ENCODE peak calls at places on chromosomes 3 and 15, in seven cellular contexts. One of them, this sample, is unnamed.

GRCh38 chr15:80159811-80160569 is 7.2 kb downstream of the FAH start:
- DNase-seq in SK-N-SH: no peak
- DNase-seq in K562: no peak
- DNase-seq in GM12878: no peak
- DNase-seq in HCT116: no peak
- DNase-seq in H1: no peak
- DNase-seq in HepG2: no peak
- DNase-seq in this sample: no peak

GRCh38 chr3:58130591-58130990 is 80.2 kb downstream of the DNASE1L3 start:
- DNase-seq in HepG2: no peak
- DNase-seq in SK-N-SH: peak; percentile 36
- DNase-seq in K562: no peak
- DNase-seq in H1: no peak
- DNase-seq in GM12878: no peak
- DNase-seq in HCT116: no peak
- DNase-seq in this sample: no peak

GRCh38 chr3:190586631-190587000 is 72.7 kb downstream of the IL1RAP start:
- DNase-seq in HCT116: peak; percentile 52
- DNase-seq in GM12878: no peak
- DNase-seq in K562: no peak
- DNase-seq in H1: no peak
- DNase-seq in HepG2: no peak
- DNase-seq in SK-N-SH: no peak
- DNase-seq in this sample: no peak

GRCh38 chr3:119018690-119019463 is 15.8 kb downstream of the IGSF11 start:
- DNase-seq in SK-N-SH: peak; percentile 22
- DNase-seq in K562: no peak
- DNase-seq in HepG2: no peak
- DNase-seq in H1: no peak
- DNase-seq in GM12878: no peak
- DNase-seq in HCT116: no peak
- DNase-seq in this sample: no peak

GRCh38 chr3:165837058-165837525 is at the start of gene BCHE:
- DNase-seq in K562: no peak
- DNase-seq in SK-N-SH: no peak
- DNase-seq in HCT116: no peak
- DNase-seq in H1: no peak
- DNase-seq in HepG2: no peak
- DNase-seq in GM12878: no peak
- DNase-seq in this sample: peak; percentile 64

GRCh38 chr15:77464129-77464865 is 43.6 kb downstream of the HMG20A start:
- DNase-seq in SK-N-SH: no peak
- DNase-seq in HepG2: no peak
- DNase-seq in GM12878: no peak
- DNase-seq in K562: no peak
- DNase-seq in H1: no peak
- DNase-seq in HCT116: no peak
- DNase-seq in this sample: no peak

GRCh38 chr3:39541917-39542329 is 74.4 kb downstream of the MOBP start:
- DNase-seq in HCT116: peak; percentile 13
- DNase-seq in SK-N-SH: peak; percentile 6
- DNase-seq in GM12878: no peak
- DNase-seq in HepG2: no peak
- DNase-seq in H1: no peak
- DNase-seq in K562: peak; percentile 33
- DNase-seq in this sample: peak; percentile 56

GRCh38 chr15:98525625-98526024 is 122.7 kb upstream of the IGF1R start:
- DNase-seq in HCT116: no peak
- DNase-seq in SK-N-SH: no peak
- DNase-seq in GM12878: no peak
- DNase-seq in H1: no peak
- DNase-seq in K562: no peak
- DNase-seq in HepG2: no peak
- DNase-seq in this sample: no peak

GRCh38 chr3:130896101-130896500 is 2.2 kb downstream of the ATP2C1 start:
- DNase-seq in GM12878: no peak
- DNase-seq in HepG2: no peak
- DNase-seq in SK-N-SH: no peak
- DNase-seq in K562: peak; percentile 33
- DNase-seq in H1: no peak
- DNase-seq in HCT116: no peak
- DNase-seq in this sample: no peak

GRCh38 chr3:70358978-70359580 is 46.6 kb upstream of the MDFIC2 start:
- DNase-seq in HCT116: peak; percentile 0
- DNase-seq in SK-N-SH: peak; percentile 14
- DNase-seq in HepG2: peak; percentile 2
- DNase-seq in GM12878: no peak
- DNase-seq in H1: no peak
- DNase-seq in K562: peak; percentile 4
- DNase-seq in this sample: peak; percentile 47

GRCh38 chr3:139935866-139936817 is 1.2 kb downstream of the CLSTN2 start:
- DNase-seq in H1: no peak
- DNase-seq in K562: no peak
- DNase-seq in HCT116: no peak
- DNase-seq in SK-N-SH: peak; percentile 70
- DNase-seq in GM12878: no peak
- DNase-seq in HepG2: no peak
- DNase-seq in this sample: peak; percentile 72

GRCh38 chr3:20574746-20575145 is 388.7 kb upstream of the SGO1 start:
- DNase-seq in SK-N-SH: no peak
- DNase-seq in H1: no peak
- DNase-seq in HepG2: no peak
- DNase-seq in HCT116: no peak
- DNase-seq in GM12878: no peak
- DNase-seq in K562: no peak
- DNase-seq in this sample: no peak

GRCh38 chr3:30258426-30259392 is 347.7 kb upstream of the TGFBR2 start:
- DNase-seq in GM12878: no peak
- DNase-seq in HepG2: peak; percentile 100
- DNase-seq in K562: no peak
- DNase-seq in SK-N-SH: no peak
- DNase-seq in HCT116: no peak
- DNase-seq in H1: no peak
- DNase-seq in this sample: peak; percentile 18

GRCh38 chr3:83738202-83738601 is 1220.6 kb upstream of the CADM2 start:
- DNase-seq in HCT116: no peak
- DNase-seq in K562: no peak
- DNase-seq in H1: no peak
- DNase-seq in SK-N-SH: no peak
- DNase-seq in GM12878: no peak
- DNase-seq in HepG2: no peak
- DNase-seq in this sample: no peak

GRCh38 chr15:90087454-90088154 is 14.7 kb downstream of the IDH2 start:
- DNase-seq in K562: peak; percentile 80
- DNase-seq in SK-N-SH: peak; percentile 77
- DNase-seq in GM12878: no peak
- DNase-seq in H1: no peak
- DNase-seq in HepG2: peak; percentile 36
- DNase-seq in HCT116: no peak
- DNase-seq in this sample: no peak

DNA sequence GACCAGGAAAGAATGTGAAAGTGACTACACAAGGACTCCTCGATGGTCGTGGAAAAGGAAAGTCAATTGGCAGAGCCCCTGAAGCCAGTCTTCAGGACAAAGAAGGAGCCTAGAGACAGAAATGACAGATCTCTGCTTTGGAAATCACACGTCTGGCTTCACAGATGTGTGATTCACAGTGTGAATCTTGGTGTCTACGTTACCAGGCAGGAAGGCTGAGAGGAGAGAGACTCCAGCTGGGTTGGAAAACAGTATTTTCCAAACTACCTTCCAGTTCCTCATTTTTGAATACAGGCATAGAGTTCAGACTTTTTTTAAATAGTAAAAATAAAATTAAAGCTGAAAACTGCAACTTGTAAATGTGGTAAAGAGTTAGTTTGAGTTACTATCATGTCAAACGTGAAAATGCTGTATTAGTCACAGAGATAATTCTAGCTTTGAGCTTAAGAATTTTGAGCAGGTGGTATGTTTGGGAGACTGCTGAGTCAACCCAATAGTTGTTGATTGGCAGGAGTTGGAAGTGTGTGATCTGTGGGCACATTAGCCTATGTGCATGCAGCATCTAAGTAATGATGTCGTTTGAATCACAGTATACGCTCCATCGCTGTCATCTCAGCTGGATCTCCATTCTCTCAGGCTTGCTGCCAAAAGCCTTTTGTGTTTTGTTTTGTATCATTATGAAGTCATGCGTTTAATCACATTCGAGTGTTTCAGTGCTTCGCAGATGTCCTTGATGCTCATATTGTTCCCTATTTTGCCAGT is 6.0 kb downstream of the CCR2 start:
- DNase-seq in K562: no peak
- DNase-seq in H1: no peak
- DNase-seq in GM12878: peak; percentile 68
- DNase-seq in SK-N-SH: no peak
- DNase-seq in HCT116: no peak
- DNase-seq in HepG2: no peak
- DNase-seq in this sample: no peak
- TF ChIP-seq JUND in K562: no peak
- TF ChIP-seq JUND in H1: no peak
- TF ChIP-seq JUND in GM12878: no peak
- TF ChIP-seq JUND in SK-N-SH: no peak
- TF ChIP-seq JUND in HCT116: no peak
- TF ChIP-seq JUND in HepG2: no peak
- TF ChIP-seq JUND in this sample: no peak

DNA sequence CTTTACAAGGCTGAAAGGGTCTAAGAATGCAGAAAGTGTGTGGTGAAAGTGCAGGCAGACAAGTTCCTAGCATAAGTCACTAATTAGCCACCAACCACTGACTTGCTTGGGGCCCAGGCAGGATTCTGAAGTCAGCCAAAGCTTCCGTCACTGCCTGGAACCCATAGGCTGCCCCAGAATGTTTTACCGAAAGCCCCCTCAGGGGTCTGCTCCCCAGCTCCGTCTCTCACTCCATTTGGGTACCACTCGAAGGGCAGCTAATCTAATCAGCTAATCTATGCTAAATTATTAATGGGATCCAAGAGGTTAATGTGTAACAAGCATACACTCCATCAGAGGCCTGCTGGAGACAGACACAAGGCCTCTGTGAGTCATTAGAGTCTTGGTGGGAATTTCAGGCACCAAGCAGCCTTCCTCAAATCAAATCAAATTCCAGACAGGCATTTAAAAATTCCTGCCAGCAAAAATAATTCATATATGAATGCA is 13.2 kb downstream of the ADAMTS9 start:
- DNase-seq in HepG2: no peak
- DNase-seq in GM12878: no peak
- DNase-seq in K562: no peak
- DNase-seq in HCT116: no peak
- DNase-seq in SK-N-SH: peak; percentile 56
- DNase-seq in H1: no peak
- DNase-seq in this sample: no peak
- TF ChIP-seq JUND in HepG2: no peak
- TF ChIP-seq JUND in GM12878: no peak
- TF ChIP-seq JUND in K562: no peak
- TF ChIP-seq JUND in HCT116: no peak
- TF ChIP-seq JUND in SK-N-SH: no peak
- TF ChIP-seq JUND in H1: no peak
- TF ChIP-seq JUND in this sample: no peak

GRCh38 chr3:13669457-13669856 is 120.5 kb downstream of the FBLN2 start:
- DNase-seq in SK-N-SH: no peak
- DNase-seq in GM12878: no peak
- DNase-seq in HepG2: no peak
- DNase-seq in K562: no peak
- DNase-seq in HCT116: no peak
- DNase-seq in H1: no peak
- DNase-seq in this sample: no peak

GRCh38 chr3:13665582-13666226 is 116.8 kb downstream of the FBLN2 start:
- DNase-seq in HCT116: no peak
- DNase-seq in GM12878: no peak
- DNase-seq in HepG2: no peak
- DNase-seq in H1: no peak
- DNase-seq in K562: no peak
- DNase-seq in SK-N-SH: no peak
- DNase-seq in this sample: no peak

GRCh38 chr3:13666227-13666619 is 117.3 kb downstream of the FBLN2 start:
- DNase-seq in SK-N-SH: no peak
- DNase-seq in HCT116: no peak
- DNase-seq in HepG2: no peak
- DNase-seq in H1: no peak
- DNase-seq in K562: no peak
- DNase-seq in GM12878: no peak
- DNase-seq in this sample: no peak

GRCh38 chr3:13668136-13668535 is 119.2 kb downstream of the FBLN2 start:
- DNase-seq in K562: no peak
- DNase-seq in SK-N-SH: no peak
- DNase-seq in H1: no peak
- DNase-seq in HCT116: no peak
- DNase-seq in HepG2: no peak
- DNase-seq in GM12878: no peak
- DNase-seq in this sample: no peak

GRCh38 chr3:13667330-13667729 is 118.4 kb downstream of the FBLN2 start:
- DNase-seq in H1: no peak
- DNase-seq in GM12878: no peak
- DNase-seq in K562: no peak
- DNase-seq in SK-N-SH: no peak
- DNase-seq in HepG2: no peak
- DNase-seq in HCT116: no peak
- DNase-seq in this sample: no peak
- TF ChIP-seq JUND in H1: no peak
- TF ChIP-seq JUND in GM12878: no peak
- TF ChIP-seq JUND in K562: no peak
- TF ChIP-seq JUND in SK-N-SH: no peak
- TF ChIP-seq JUND in HepG2: no peak
- TF ChIP-seq JUND in HCT116: no peak
- TF ChIP-seq JUND in this sample: no peak

GRCh38 chr3:108014943-108015342 is 75.9 kb downstream of the CD47 start:
- DNase-seq in HCT116: no peak
- DNase-seq in H1: no peak
- DNase-seq in HepG2: no peak
- DNase-seq in SK-N-SH: no peak
- DNase-seq in K562: no peak
- DNase-seq in GM12878: no peak
- DNase-seq in this sample: no peak

GRCh38 chr3:108021533-108021932 is 69.3 kb downstream of the CD47 start:
- DNase-seq in H1: no peak
- DNase-seq in HepG2: no peak
- DNase-seq in HCT116: no peak
- DNase-seq in GM12878: no peak
- DNase-seq in K562: no peak
- DNase-seq in SK-N-SH: no peak
- DNase-seq in this sample: no peak

GRCh38 chr3:108021131-108021530 is 69.7 kb downstream of the CD47 start:
- DNase-seq in SK-N-SH: no peak
- DNase-seq in GM12878: no peak
- DNase-seq in HCT116: no peak
- DNase-seq in H1: no peak
- DNase-seq in K562: no peak
- DNase-seq in HepG2: no peak
- DNase-seq in this sample: no peak

GRCh38 chr3:108018552-108018951 is 72.3 kb downstream of the CD47 start:
- DNase-seq in HCT116: no peak
- DNase-seq in K562: no peak
- DNase-seq in HepG2: no peak
- DNase-seq in H1: no peak
- DNase-seq in GM12878: no peak
- DNase-seq in SK-N-SH: no peak
- DNase-seq in this sample: no peak

DNA sequence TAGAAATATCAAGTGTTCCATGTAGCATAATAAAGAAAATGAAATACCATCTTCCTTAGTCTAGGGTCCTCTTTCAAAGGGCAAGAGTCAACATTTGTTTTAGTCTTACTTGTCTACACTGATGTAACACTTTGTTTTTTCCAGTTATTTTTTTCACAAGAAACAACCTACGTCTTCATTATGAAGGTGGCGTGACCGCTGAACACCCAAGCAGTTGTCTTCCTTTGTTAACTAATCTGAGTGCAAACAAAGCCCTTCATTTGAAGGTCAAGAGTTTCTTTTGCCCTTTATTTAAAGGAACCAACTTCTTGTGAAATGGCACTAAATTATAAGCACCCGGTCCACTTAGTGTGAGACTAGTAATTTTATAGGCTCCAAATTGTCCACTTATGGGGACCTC is 73.2 kb downstream of the CD47 start:
- DNase-seq in K562: no peak
- DNase-seq in H1: no peak
- DNase-seq in HepG2: no peak
- DNase-seq in GM12878: no peak
- DNase-seq in SK-N-SH: no peak
- DNase-seq in HCT116: no peak
- DNase-seq in this sample: no peak
- TF ChIP-seq JUND in K562: no peak
- TF ChIP-seq JUND in H1: no peak
- TF ChIP-seq JUND in HepG2: no peak
- TF ChIP-seq JUND in GM12878: no peak
- TF ChIP-seq JUND in SK-N-SH: no peak
- TF ChIP-seq JUND in HCT116: no peak
- TF ChIP-seq JUND in this sample: no peak